ENCODE peak calls at places on chromosome 17, in nine cellular contexts. T, R, A, C, Z, F, U, L and V are unnamed samples.

GRCh38 chr17:83182620-83183063 is 103.2 kb downstream of the METRNL start:
- DNase-seq in T (no peak), R (no peak), A (no peak), C (no peak), Z (no peak), F (no peak), U (no peak), L (peak; percentile 75), V (no peak)

GRCh38 chr17:67290994-67291362 is 46.0 kb upstream of the HELZ start:
- DNase-seq in T (no peak), R (no peak), A (no peak), C (no peak), Z (no peak), F (no peak), U (no peak), L (no peak), V (no peak)

GRCh38 chr17:18142417-18142816 is 33.9 kb downstream of the MYO15A start:
- DNase-seq in T (no peak), R (no peak), A (no peak), C (no peak), Z (no peak), F (no peak), U (no peak), L (no peak), V (no peak)

GRCh38 chr17:60361889-60362288 is 30.0 kb downstream of the USP32 start:
- DNase-seq in T (no peak), R (no peak), A (no peak), C (no peak), Z (no peak), F (no peak), U (no peak), L (no peak), V (no peak)

GRCh38 chr17:27457731-27458523 is 1.7 kb downstream of the KSR1 start:
- DNase-seq in T (no peak), R (no peak), A (peak; percentile 35), C (no peak), Z (peak; percentile 53), F (no peak), U (no peak), L (no peak), V (no peak)

GRCh38 chr17:54172654-54173316 is 350.1 kb downstream of the KIF2B start:
- DNase-seq in T (no peak), R (no peak), A (peak; percentile 2), C (no peak), Z (peak; percentile 54), F (no peak), U (no peak), L (no peak), V (no peak)

GRCh38 chr17:10127819-10128375 is 70.5 kb downstream of the GAS7 start:
- DNase-seq in T (no peak), R (no peak), A (peak; percentile 81), C (no peak), Z (peak; percentile 56), F (peak; percentile 89), U (no peak), L (peak; percentile 91), V (peak; percentile 94)

GRCh38 chr17:36939944-36940312 is 2.7 kb downstream of the LHX1 start:
- DNase-seq in T (no peak), R (no peak), A (no peak), C (no peak), Z (no peak), F (no peak), U (no peak), L (no peak), V (no peak)

GRCh38 chr17:42049834-42050359 is 504 bp downstream of the C17orf113 start:
- DNase-seq in T (no peak), R (no peak), A (no peak), C (no peak), Z (peak; percentile 75), F (no peak), U (no peak), L (no peak), V (no peak)

GRCh38 chr17:17349724-17350106 is 46.5 kb downstream of the NT5M start:
- DNase-seq in T (no peak), R (no peak), A (no peak), C (no peak), Z (no peak), F (no peak), U (no peak), L (no peak), V (no peak)

GRCh38 chr17:1551741-1552140 is 10.9 kb downstream of the PITPNA start:
- DNase-seq in T (no peak), R (no peak), A (no peak), C (no peak), Z (no peak), F (no peak), U (no peak), L (no peak), V (no peak)

GRCh38 chr17:32504166-32504990 is 17.6 kb downstream of the CDK5R1 start:
- DNase-seq in T (no peak), R (no peak), A (peak; percentile 36), C (no peak), Z (no peak), F (no peak), U (no peak), L (no peak), V (peak; percentile 12)

GRCh38 chr17:77372444-77373297 is 231.9 kb downstream of the SEC14L1 start:
- DNase-seq in T (peak; percentile 58), R (no peak), A (peak; percentile 60), C (peak; percentile 39), Z (peak; percentile 82), F (no peak), U (peak; percentile 38), L (peak; percentile 92), V (no peak)

GRCh38 chr17:19331134-19331533 is 31.4 kb downstream of the B9D1 start:
- DNase-seq in T (no peak), R (no peak), A (no peak), C (no peak), Z (no peak), F (peak; percentile 67), U (no peak), L (no peak), V (peak; percentile 70)

GRCh38 chr17:40090234-40091111 is 9.9 kb downstream of the NR1D1 start:
- DNase-seq in T (no peak), R (no peak), A (no peak), C (no peak), Z (no peak), F (no peak), U (no peak), L (peak; percentile 66), V (no peak)

GRCh38 chr17:39716073-39716818 is 14.1 kb downstream of the MIEN1 start:
- DNase-seq in T (no peak), R (no peak), A (no peak), C (no peak), Z (no peak), F (no peak), U (no peak), L (peak; percentile 38), V (no peak)